ENCODE peak calls at places on chromosomes 5 and 9, in six cellular contexts. M is GM12878, L is GM23338, W is H1, G is K562, H is HepG2. U is an unnamed sample.

GRCh38 chr5:132114150-132115121 is 40.8 kb downstream of the CSF2 start:
- DNase-seq in W (no peak), G (peak; percentile 33), L (no peak), H (no peak), M (no peak), U (no peak)

GRCh38 chr9:135617538-135617900 is 21.8 kb downstream of the GLT6D1 start:
- DNase-seq in W (no peak), L (no peak), M (no peak), G (no peak), H (no peak), U (no peak)

GRCh38 chr5:55304584-55304983 is 2.9 kb downstream of the DHX29 start:
- DNase-seq in G (peak; percentile 26), H (no peak), M (no peak), W (no peak), L (no peak), U (no peak)

GRCh38 chr5:10352404-10353240 is 873 bp upstream of the MARCHF6 start:
- DNase-seq in G (no peak), W (no peak), H (peak; percentile 23), L (peak; percentile 64), M (peak; percentile 28), U (no peak)

GRCh38 chr9:68498816-68499215 is 41.9 kb downstream of the TMEM252 start:
- DNase-seq in G (no peak), M (no peak), L (no peak), H (no peak), W (no peak), U (no peak)

GRCh38 chr9:4581031-4581760 is 80.9 kb upstream of the PLPP6 start:
- DNase-seq in G (no peak), W (no peak), L (no peak), M (no peak), H (no peak), U (no peak)

GRCh38 chr9:88781500-88782391 is 209.5 kb upstream of the S1PR3 start:
- DNase-seq in L (peak; percentile 32), M (no peak), W (peak; percentile 13), G (peak; percentile 68), H (peak; percentile 23), U (peak; percentile 31)

GRCh38 chr9:69195681-69196080 is 21.6 kb downstream of the TJP2 start:
- DNase-seq in M (no peak), L (no peak), G (no peak), W (no peak), H (no peak), U (no peak)

GRCh38 chr5:146042628-146043279 is 62.6 kb downstream of the PLAC8L1 start:
- DNase-seq in M (no peak), G (peak; percentile 58), L (no peak), W (no peak), H (no peak), U (no peak)

GRCh38 chr9:21070171-21070571 is 7.6 kb downstream of the IFNB1 start:
- DNase-seq in W (no peak), H (no peak), M (no peak), L (peak; percentile 49), G (no peak), U (peak; percentile 32)

GRCh38 chr9:15221746-15222145 is 85.3 kb downstream of the TTC39B start:
- DNase-seq in M (no peak), L (no peak), H (no peak), W (no peak), G (no peak), U (no peak)

GRCh38 chr9:13688990-13689600 is 409.6 kb upstream of the MPDZ start:
- DNase-seq in L (peak; percentile 46), W (no peak), H (no peak), M (no peak), G (peak; percentile 8), U (peak; percentile 12)

GRCh38 chr5:75050415-75050814 is 1.9 kb downstream of the GCNT4 start:
- DNase-seq in H (peak; percentile 30), M (no peak), L (peak; percentile 88), W (no peak), G (peak; percentile 39), U (peak; percentile 69)
- TF ChIP-seq CREB1 in H (no peak), M (no peak), L (no peak), W (no peak), G (no peak), U (no peak)

DNA sequence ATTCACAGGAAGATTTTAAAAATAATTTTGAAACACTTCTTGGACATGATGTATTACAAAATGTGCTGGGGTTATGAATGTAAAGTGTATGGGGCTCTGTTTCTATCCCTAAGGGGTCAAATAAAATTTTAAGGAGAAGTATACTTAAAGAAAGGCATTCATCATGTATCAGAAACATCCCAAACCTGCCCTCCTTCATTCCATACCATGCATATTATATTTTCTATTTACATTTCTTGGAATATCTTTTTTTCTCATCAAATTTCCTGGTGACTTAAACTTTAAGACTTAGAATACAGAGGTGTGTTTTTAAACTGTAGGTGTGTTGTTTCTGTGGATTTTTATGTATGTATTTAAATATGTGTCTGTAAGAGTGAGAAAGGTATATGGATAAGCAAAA is 96.1 kb upstream of the ADAMTS19 start:
- DNase-seq in L (no peak), W (no peak), H (no peak), G (no peak), M (no peak), U (no peak)
- TF ChIP-seq CREB1 in L (no peak), W (no peak), H (no peak), G (no peak), M (no peak), U (no peak)

GRCh38 chr5:172149073-172149472 is 39.0 kb downstream of the STK10 start:
- DNase-seq in G (peak; percentile 4), W (no peak), M (no peak), H (no peak), L (no peak), U (no peak)
- TF ChIP-seq CREB1 in G (no peak), W (no peak), M (no peak), H (no peak), L (no peak), U (no peak)

GRCh38 chr5:138910546-138911185 is 35.5 kb upstream of the LRRTM2 start:
- DNase-seq in L (no peak), H (no peak), W (no peak), G (no peak), M (no peak), U (no peak)
- TF ChIP-seq CREB1 in L (no peak), H (no peak), W (no peak), G (no peak), M (no peak), U (no peak)

DNA sequence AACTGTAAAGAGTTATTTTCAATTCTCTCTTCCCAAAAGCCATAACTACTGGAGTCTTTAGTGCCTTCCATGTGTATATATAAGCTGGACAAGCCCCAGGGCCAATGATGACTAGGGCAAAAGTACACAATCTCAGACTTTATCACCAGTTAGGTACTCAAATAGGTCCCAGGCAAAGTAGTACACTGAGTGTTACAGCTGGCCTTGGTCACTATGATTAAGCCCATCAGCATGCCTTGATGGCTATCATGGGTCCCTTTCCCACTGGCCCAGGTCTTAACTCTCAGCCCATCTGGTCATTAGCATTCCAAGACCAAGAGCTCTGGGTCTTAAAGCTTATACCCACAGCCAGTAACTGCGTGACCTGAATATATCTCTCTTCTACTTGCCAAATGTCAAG is 62.5 kb downstream of the NR6A1 start:
- DNase-seq in M (no peak), H (peak; percentile 49), L (no peak), G (no peak), W (no peak), U (no peak)
- TF ChIP-seq CREB1 in M (no peak), H (no peak), L (no peak), G (no peak), W (no peak), U (no peak)

GRCh38 chr9:128929560-128929959 is 8.8 kb downstream of the PHYHD1 start:
- DNase-seq in G (no peak), M (no peak), W (no peak), L (no peak), H (no peak), U (no peak)

GRCh38 chr9:128928624-128929023 is 7.8 kb downstream of the PHYHD1 start:
- DNase-seq in W (no peak), H (no peak), L (no peak), G (no peak), M (no peak), U (no peak)

GRCh38 chr9:128923493-128923883 is 2.7 kb downstream of the PHYHD1 start:
- DNase-seq in H (no peak), W (no peak), L (no peak), G (no peak), M (no peak), U (no peak)

GRCh38 chr9:128921881-128922763 is 1.3 kb downstream of the PHYHD1 start:
- DNase-seq in L (peak; percentile 92), M (no peak), H (peak; percentile 62), G (peak; percentile 52), W (peak; percentile 50), U (peak; percentile 72)

DNA sequence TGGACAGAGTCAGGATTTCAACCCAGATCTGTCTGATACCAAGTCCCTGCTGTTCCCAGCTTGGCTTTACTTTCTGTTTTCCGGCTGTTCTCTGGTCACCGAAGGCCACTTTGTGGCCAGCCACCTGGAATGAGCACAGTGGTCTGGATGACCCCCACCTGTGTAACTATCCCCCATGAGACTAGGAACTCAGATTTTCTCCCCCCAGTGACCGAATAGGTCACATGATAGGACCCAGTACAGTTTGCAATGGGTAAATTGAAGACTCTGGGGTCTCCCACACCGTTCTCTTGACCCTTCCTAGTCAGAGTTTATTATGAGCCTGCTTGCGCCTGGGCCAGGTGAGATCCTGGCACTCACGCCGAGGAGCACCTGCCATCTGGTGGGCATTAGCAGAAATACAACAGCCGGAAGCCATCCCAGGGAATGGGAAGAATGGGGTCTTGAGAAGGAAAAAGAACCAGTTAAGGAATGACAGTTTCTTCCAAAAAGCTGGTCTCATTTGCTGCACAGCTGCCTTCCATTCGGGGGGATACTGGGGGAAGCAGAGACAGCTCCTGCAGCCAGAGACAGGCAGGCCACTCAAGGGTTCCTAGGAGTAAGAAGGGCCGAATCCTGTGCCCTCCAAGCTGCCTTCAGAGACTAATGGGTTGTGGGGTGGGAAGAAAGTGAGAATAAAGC is 7.1 kb downstream of the PHYHD1 start:
- DNase-seq in G (peak; percentile 72), L (peak; percentile 88), H (no peak), M (peak; percentile 9), W (peak; percentile 46), U (peak; percentile 79)
- TF ChIP-seq CREB1 in G (no peak), L (no peak), H (no peak), M (no peak), W (no peak), U (no peak)